ENCODE peak calls at places on chromosomes 3 and 15, in nine cellular contexts. J is transverse colon, W is endothelial cell of umbilical vein, R is esophagus muscularis mucosa, E is HepG2, A is breast epithelium, Z is spleen, M is sigmoid colon, V is stomach. H is an unnamed sample.

GRCh38 chr3:114839476-114839875 is 307.6 kb downstream of the ZBTB20 start:
- DNase-seq in J (no peak), W (no peak), R (no peak), E (no peak), A (no peak), Z (no peak), M (no peak), V (no peak), H (no peak)

GRCh38 chr3:139794469-139795265 is 116.9 kb upstream of the NMNAT3 start:
- DNase-seq in J (no peak), W (no peak), R (peak), E (no peak), A (no peak), Z (no peak), M (no peak), V (no peak), H (peak)

GRCh38 chr3:129829640-129830039 is 63.9 kb downstream of the TMCC1 start:
- DNase-seq in J (peak), W (peak), R (no peak), E (peak), A (peak), Z (no peak), M (no peak), V (no peak), H (no peak)

GRCh38 chr3:128815318-128816064 is 63.9 kb upstream of the ACAD9 start:
- DNase-seq in J (no peak), W (no peak), R (no peak), E (no peak), A (no peak), Z (no peak), M (no peak), V (no peak), H (no peak)

GRCh38 chr3:13787533-13787932 is 92.3 kb downstream of the WNT7A start:
- DNase-seq in J (no peak), W (no peak), R (no peak), E (no peak), A (no peak), Z (no peak), M (no peak), V (no peak), H (no peak)

GRCh38 chr3:141789281-141789680 is 26.1 kb downstream of the GRK7 start:
- DNase-seq in J (no peak), W (no peak), R (no peak), E (peak), A (no peak), Z (no peak), M (no peak), V (no peak), H (no peak)

GRCh38 chr3:53079147-53079546 is 33.3 kb upstream of the SFMBT1 start:
- DNase-seq in J (no peak), W (no peak), R (no peak), E (no peak), A (no peak), Z (peak), M (no peak), V (no peak), H (no peak)

GRCh38 chr3:119318871-119319270 is 24.7 kb downstream of the ARHGAP31 start:
- DNase-seq in J (no peak), W (no peak), R (no peak), E (no peak), A (no peak), Z (no peak), M (no peak), V (no peak), H (no peak)

GRCh38 chr3:187610926-187611545 is 59.2 kb downstream of the SST start:
- DNase-seq in J (no peak), W (no peak), R (no peak), E (no peak), A (peak), Z (no peak), M (no peak), V (no peak), H (no peak)

GRCh38 chr3:37909067-37909911 is 47.6 kb downstream of the CTDSPL start:
- DNase-seq in J (no peak), W (peak), R (no peak), E (peak), A (no peak), Z (no peak), M (no peak), V (no peak), H (no peak)

GRCh38 chr3:39154323-39155021 is 1.1 kb upstream of the CSRNP1 start:
- DNase-seq in J (no peak), W (no peak), R (no peak), E (peak), A (peak), Z (peak), M (peak), V (no peak), H (no peak)

GRCh38 chr15:81865850-81866537 is 179.8 kb downstream of the MEX3B start:
- DNase-seq in J (no peak), W (no peak), R (no peak), E (no peak), A (no peak), Z (no peak), M (no peak), V (no peak), H (no peak)

GRCh38 chr3:161503271-161503670 is 6.7 kb downstream of the OTOL1 start:
- DNase-seq in J (no peak), W (no peak), R (no peak), E (no peak), A (no peak), Z (no peak), M (no peak), V (no peak), H (no peak)

GRCh38 chr3:129398803-129399144 is 29.7 kb downstream of the EFCAB12 start:
- DNase-seq in J (peak), W (peak), R (no peak), E (no peak), A (no peak), Z (peak), M (no peak), V (peak), H (no peak)

GRCh38 chr3:24495334-24495994 is 814 bp upstream of the THRB start:
- DNase-seq in J (peak), W (no peak), R (no peak), E (peak), A (peak), Z (peak), M (peak), V (peak), H (no peak)

GRCh38 chr3:106473576-106474506 is 605.0 kb upstream of the CBLB start:
- DNase-seq in J (no peak), W (no peak), R (no peak), E (no peak), A (no peak), Z (no peak), M (no peak), V (no peak), H (no peak)

GRCh38 chr3:159253860-159254259 is 452.0 kb downstream of the MFSD1 start:
- DNase-seq in J (no peak), W (peak), R (no peak), E (no peak), A (no peak), Z (no peak), M (no peak), V (no peak), H (no peak)

GRCh38 chr3:159814161-159814560 is 174.5 kb upstream of the IL12A start:
- DNase-seq in J (peak), W (no peak), R (no peak), E (no peak), A (no peak), Z (no peak), M (no peak), V (no peak), H (no peak)

GRCh38 chr3:100068758-100069345 is 45.4 kb downstream of the FILIP1L start:
- DNase-seq in J (peak), W (peak), R (no peak), E (peak), A (peak), Z (peak), M (peak), V (peak), H (no peak)

GRCh38 chr15:73891328-73891975 is 18.1 kb downstream of the TBC1D21 start:
- DNase-seq in J (no peak), W (no peak), R (no peak), E (no peak), A (no peak), Z (no peak), M (peak), V (no peak), H (no peak)

GRCh38 chr3:187046033-187046432 is 93.3 kb downstream of the RPL39L start:
- DNase-seq in J (no peak), W (no peak), R (no peak), E (no peak), A (no peak), Z (no peak), M (no peak), V (no peak), H (no peak)

GRCh38 chr15:30791239-30791638 is 112.5 kb upstream of the FAN1 start:
- DNase-seq in J (no peak), W (no peak), R (no peak), E (no peak), A (no peak), Z (no peak), M (no peak), V (no peak), H (no peak)

GRCh38 chr15:44489464-44489863 is 47.5 kb upstream of the EIF3J start:
- DNase-seq in J (no peak), W (peak), R (no peak), E (peak), A (no peak), Z (no peak), M (no peak), V (no peak), H (no peak)

GRCh38 chr15:22933641-22934061 is 46.5 kb downstream of the CYFIP1 start:
- DNase-seq in J (no peak), W (peak), R (no peak), E (no peak), A (no peak), Z (no peak), M (no peak), V (peak), H (no peak)

GRCh38 chr15:89500397-89501270 is 4.3 kb upstream of the RHCG start:
- DNase-seq in J (no peak), W (no peak), R (no peak), E (no peak), A (no peak), Z (no peak), M (no peak), V (no peak), H (no peak)

GRCh38 chr3:153103406-153103945 is 58.5 kb upstream of the RAP2B start:
- DNase-seq in J (no peak), W (peak), R (no peak), E (no peak), A (no peak), Z (no peak), M (no peak), V (no peak), H (no peak)

DNA sequence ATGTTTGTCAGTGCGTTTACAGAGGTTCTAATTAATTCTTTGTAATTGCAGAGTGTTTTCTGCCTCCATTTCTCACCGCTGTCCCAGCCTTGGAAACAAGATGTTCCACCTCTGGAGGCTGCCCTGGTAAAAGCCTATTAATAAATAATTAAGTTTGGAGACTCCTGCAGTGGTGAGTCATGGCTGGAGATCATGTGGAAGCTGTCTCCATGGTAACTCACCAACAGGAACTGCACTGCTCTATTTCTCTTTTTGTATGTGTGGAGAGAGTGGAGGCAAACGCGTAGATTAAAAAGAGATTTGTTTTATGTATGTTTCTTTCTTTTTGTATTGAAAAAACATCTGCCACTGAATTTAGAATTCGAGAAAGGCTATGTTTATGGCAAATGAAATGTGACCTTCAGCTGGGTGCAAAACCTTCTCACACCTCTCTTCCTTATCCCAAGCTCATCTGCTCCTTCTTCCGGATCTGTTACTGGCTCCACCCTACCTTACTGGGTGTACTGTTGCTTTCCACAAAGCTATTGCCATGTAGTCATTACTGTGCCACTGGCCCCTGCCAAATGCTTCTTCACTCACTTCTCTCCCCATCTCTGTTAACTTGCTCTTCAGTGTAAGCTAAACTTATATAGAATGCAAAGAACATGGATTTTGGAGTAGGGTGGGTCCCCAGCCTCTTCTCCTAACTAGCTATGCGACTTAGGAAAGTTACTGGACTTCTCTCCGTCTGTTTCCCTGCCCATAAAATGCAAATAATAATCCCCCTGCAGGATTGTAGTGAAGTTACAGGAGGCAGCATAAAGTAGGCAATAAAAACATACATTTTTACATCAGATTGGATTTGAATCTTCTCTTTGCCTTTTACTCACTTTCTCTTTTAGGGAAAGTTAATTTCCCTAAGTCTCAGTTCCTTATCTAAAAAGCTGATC is 778.5 kb downstream of the NTRK3 start:
- DNase-seq in J (no peak), W (no peak), R (no peak), E (no peak), A (peak), Z (no peak), M (peak), V (no peak), H (no peak)
- TF ChIP-seq POLR2A in J (no peak), W (no peak), R (no peak), E (no peak), A (no peak), Z (no peak), M (no peak), V (no peak), H (no peak)

DNA sequence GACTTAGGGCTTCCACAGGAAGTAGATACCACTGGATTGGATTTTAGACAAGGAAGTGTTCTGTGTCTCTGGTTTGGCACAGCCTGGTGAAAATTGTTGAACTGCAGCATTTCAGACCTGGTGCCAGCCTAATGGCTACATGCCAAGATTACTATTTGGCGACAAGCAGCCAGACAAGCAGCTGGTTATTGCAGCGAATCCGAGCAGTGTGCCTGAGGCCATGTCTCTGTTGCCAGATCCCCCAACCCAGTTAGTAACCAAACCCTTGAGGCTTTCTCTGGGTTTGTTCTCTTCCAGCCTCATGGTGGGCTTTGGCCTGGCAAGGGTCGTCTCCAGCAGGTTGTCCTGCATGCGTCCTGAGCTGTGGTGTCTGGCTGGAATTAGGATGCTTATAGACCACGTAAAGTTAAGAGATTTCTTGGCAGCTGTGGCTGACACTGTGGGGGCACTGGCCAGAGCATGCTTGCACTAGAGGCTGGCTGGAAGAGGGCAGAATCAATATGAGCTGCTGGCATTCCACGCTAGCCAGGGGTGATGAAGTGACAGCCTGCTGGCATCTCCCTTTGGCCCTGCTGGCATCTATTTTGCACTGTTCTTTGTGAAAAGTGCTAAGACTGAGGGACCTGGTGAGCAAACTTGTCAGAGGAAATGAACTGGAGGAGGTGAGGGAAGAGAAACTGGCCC is 172.5 kb downstream of the RBMS3 start:
- DNase-seq in J (peak), W (no peak), R (no peak), E (no peak), A (peak), Z (no peak), M (peak), V (peak), H (no peak)
- TF ChIP-seq POLR2AphosphoS5 in J (no peak), W (no peak), R (no peak), E (no peak), A (no peak), Z (no peak), M (no peak), V (no peak), H (no peak)

GRCh38 chr3:150490212-150490611 is 56.1 kb downstream of the SERP1 start:
- DNase-seq in J (no peak), W (no peak), R (no peak), E (no peak), A (no peak), Z (no peak), M (no peak), V (no peak), H (no peak)

GRCh38 chr3:150497956-150498355 is 48.3 kb downstream of the SERP1 start:
- DNase-seq in J (no peak), W (peak), R (no peak), E (no peak), A (no peak), Z (no peak), M (no peak), V (no peak), H (no peak)

GRCh38 chr3:150495149-150495548 is 51.1 kb downstream of the SERP1 start:
- DNase-seq in J (no peak), W (no peak), R (no peak), E (no peak), A (no peak), Z (no peak), M (no peak), V (no peak), H (no peak)

DNA sequence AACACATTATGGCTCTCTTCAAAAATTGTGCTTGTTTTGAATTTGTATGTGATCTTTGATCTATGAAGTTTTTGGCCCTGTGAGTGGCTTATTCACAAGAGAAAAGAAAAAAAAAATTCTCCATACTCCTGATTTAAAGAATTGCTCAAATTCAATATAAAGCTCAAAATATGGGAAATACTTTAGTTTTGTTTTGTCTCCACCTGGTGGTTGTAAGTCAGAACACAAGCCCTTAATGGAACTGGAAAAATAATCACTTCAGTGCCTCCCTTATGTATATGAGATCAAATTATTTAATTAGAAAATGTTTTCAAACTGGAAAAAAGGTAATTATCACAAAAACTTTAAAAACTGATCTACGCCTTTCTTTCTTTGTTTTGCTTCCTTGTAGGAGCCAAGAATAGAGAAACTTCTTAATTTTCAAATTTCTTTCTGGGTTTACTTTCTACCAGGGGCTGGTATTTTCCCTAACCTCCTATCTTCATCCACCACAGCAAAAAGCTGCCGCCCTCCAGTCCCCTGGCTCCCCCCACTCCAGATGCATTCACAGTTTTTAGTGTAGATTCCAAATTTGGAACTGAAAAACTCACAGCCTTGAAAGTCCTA is 50.6 kb downstream of the SERP1 start:
- DNase-seq in J (no peak), W (peak), R (no peak), E (peak), A (no peak), Z (no peak), M (no peak), V (no peak), H (no peak)
- H3K27ac ChIP-seq in J (no peak), W (no peak), R (no peak), E (no peak), A (no peak), Z (no peak), M (no peak), V (no peak), H (no peak)

GRCh38 chr15:93089855-93090305 is 869 bp upstream of the RGMA start:
- DNase-seq in J (no peak), W (no peak), R (no peak), E (no peak), A (no peak), Z (no peak), M (peak), V (no peak), H (no peak)
- TF ChIP-seq POLR2A in J (no peak), W (no peak), R (no peak), E (no peak), A (no peak), Z (no peak), M (no peak), V (no peak), H (no peak)

GRCh38 chr3:116270053-116270452 is 175.2 kb downstream of the LSAMP start:
- DNase-seq in J (no peak), W (peak), R (no peak), E (no peak), A (no peak), Z (no peak), M (no peak), V (no peak), H (no peak)
- TF ChIP-seq POLR2AphosphoS5 in J (no peak), W (no peak), R (no peak), E (no peak), A (no peak), Z (no peak), M (no peak), V (no peak), H (no peak)

GRCh38 chr3:132592211-132592610 is 4.9 kb upstream of the ACKR4 start:
- DNase-seq in J (no peak), W (no peak), R (no peak), E (no peak), A (no peak), Z (no peak), M (no peak), V (no peak), H (no peak)
- H3K27ac ChIP-seq in J (no peak), W (no peak), R (no peak), E (no peak), A (no peak), Z (no peak), M (no peak), V (no peak), H (no peak)

DNA sequence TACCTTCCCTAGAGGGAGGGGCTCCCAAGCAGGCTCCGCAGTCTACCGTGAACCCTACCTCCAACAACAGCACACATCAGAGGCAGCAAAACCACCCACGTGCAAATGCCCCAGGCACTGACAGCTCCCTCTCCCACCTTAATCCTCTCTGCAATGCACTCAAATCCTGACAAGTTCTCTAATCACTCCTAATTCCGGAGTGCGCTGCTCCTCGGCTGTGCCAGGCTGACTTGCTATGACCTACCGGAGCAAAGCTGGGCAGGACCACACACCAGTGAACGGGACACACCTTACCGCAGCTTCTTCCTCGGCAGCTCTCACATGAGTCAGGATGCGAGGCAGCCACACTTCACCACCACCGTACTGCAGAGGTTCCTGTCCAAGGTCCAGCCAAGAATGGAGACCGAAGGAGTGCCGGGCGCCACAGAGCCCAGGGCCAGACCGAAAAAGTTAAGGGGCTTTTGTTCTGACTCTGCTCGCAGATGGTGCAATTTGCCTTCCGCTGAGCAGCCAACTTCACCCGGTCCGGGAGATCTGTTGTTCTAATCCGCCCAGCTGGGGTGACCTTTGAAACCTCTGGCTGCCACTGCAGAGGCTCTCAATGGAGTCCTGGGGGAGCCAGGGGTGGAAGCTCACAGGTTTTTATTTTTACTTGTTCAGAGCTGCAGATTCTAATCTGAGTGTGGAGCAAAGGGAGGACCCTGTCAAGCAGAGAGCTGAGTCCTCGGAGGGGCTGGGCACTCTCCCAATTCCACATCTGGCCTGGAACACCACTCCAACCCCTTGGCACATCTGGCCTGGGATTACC is 84.4 kb downstream of the MYLK start:
- DNase-seq in J (peak), W (no peak), R (no peak), E (peak), A (no peak), Z (no peak), M (no peak), V (no peak), H (no peak)
- TF ChIP-seq POLR2A in J (peak), W (no peak), R (no peak), E (peak), A (no peak), Z (no peak), M (no peak), V (no peak), H (no peak)

GRCh38 chr3:15171096-15171495 is 35.0 kb upstream of the CAPN7 start:
- DNase-seq in J (no peak), W (no peak), R (no peak), E (peak), A (no peak), Z (no peak), M (no peak), V (no peak), H (no peak)
- TF ChIP-seq POLR2AphosphoS5 in J (no peak), W (no peak), R (no peak), E (no peak), A (no peak), Z (no peak), M (no peak), V (no peak), H (no peak)

H was measured in vagina.